ENCODE peak calls at places on chromosomes 11 and 22, in eight cellular contexts. V is lower lobe of right lung; C is thoracic aorta; B is prostate gland; A is GM06990; I is CD4-positive, alpha-beta T cell; W is neural crest cell; H is AG10803. Q is an unnamed sample.

GRCh38 chr22:23074451-23074850 is 4.1 kb downstream of the GNAZ start:
- DNase-seq in V (peak; percentile 24), C (no peak), B (no peak), A (no peak), I (no peak), W (no peak), H (no peak), Q (no peak)

GRCh38 chr11:87573708-87574107 is 536.0 kb downstream of the TMEM135 start:
- DNase-seq in V (no peak), C (no peak), B (no peak), A (no peak), I (no peak), W (no peak), H (no peak), Q (no peak)

GRCh38 chr11:90874281-90874680 is 651.4 kb upstream of the CHORDC1 start:
- DNase-seq in V (no peak), C (no peak), B (no peak), A (no peak), I (no peak), W (no peak), H (no peak), Q (no peak)

GRCh38 chr11:118059231-118059940 is 17.5 kb upstream of the TMPRSS4 start:
- DNase-seq in V (no peak), C (no peak), B (no peak), A (no peak), I (no peak), W (no peak), H (no peak), Q (no peak)

GRCh38 chr11:19676508-19677379 is 35.9 kb upstream of the NAV2 start:
- DNase-seq in V (no peak), C (no peak), B (no peak), A (no peak), I (no peak), W (no peak), H (no peak), Q (no peak)

GRCh38 chr11:11403763-11404725 is 51.0 kb upstream of the CSNK2A3 start:
- DNase-seq in V (peak; percentile 61), C (no peak), B (no peak), A (no peak), I (no peak), W (no peak), H (peak; percentile 25), Q (no peak)

GRCh38 chr11:70528794-70529580 is 130.7 kb downstream of the CTTN start:
- DNase-seq in V (peak; percentile 24), C (no peak), B (no peak), A (no peak), I (no peak), W (no peak), H (no peak), Q (no peak)

GRCh38 chr11:2426826-2427521 is 17.3 kb downstream of the TRPM5 start:
- DNase-seq in V (peak; percentile 71), C (no peak), B (no peak), A (no peak), I (no peak), W (no peak), H (no peak), Q (no peak)

GRCh38 chr22:33841281-33842005 is 78.8 kb downstream of the LARGE1 start:
- DNase-seq in V (no peak), C (no peak), B (no peak), A (no peak), I (no peak), W (no peak), H (peak; percentile 44), Q (no peak)

GRCh38 chr11:94650756-94651155 is 83.6 kb downstream of the PIWIL4 start:
- DNase-seq in V (peak; percentile 49), C (no peak), B (no peak), A (no peak), I (no peak), W (no peak), H (peak; percentile 96), Q (no peak)

GRCh38 chr22:46587492-46588278 is 32.5 kb upstream of the GRAMD4 start:
- DNase-seq in V (peak; percentile 68), C (no peak), B (no peak), A (peak; percentile 89), I (peak; percentile 22), W (no peak), H (no peak), Q (no peak)

GRCh38 chr22:47607486-47607885 is 845.0 kb downstream of the TBC1D22A start:
- DNase-seq in V (no peak), C (no peak), B (no peak), A (no peak), I (no peak), W (no peak), H (no peak), Q (no peak)

GRCh38 chr11:116449522-116449921 is 323.3 kb downstream of the BUD13 start:
- DNase-seq in V (no peak), C (no peak), B (no peak), A (no peak), I (no peak), W (no peak), H (no peak), Q (no peak)

GRCh38 chr11:75827562-75827961 is 12.6 kb downstream of the UVRAG start:
- DNase-seq in V (no peak), C (no peak), B (no peak), A (no peak), I (no peak), W (no peak), H (no peak), Q (no peak)

GRCh38 chr22:45807156-45807915 is 135.7 kb downstream of the ATXN10 start:
- DNase-seq in V (no peak), C (no peak), B (no peak), A (no peak), I (no peak), W (no peak), H (no peak), Q (peak; percentile 28)

DNA sequence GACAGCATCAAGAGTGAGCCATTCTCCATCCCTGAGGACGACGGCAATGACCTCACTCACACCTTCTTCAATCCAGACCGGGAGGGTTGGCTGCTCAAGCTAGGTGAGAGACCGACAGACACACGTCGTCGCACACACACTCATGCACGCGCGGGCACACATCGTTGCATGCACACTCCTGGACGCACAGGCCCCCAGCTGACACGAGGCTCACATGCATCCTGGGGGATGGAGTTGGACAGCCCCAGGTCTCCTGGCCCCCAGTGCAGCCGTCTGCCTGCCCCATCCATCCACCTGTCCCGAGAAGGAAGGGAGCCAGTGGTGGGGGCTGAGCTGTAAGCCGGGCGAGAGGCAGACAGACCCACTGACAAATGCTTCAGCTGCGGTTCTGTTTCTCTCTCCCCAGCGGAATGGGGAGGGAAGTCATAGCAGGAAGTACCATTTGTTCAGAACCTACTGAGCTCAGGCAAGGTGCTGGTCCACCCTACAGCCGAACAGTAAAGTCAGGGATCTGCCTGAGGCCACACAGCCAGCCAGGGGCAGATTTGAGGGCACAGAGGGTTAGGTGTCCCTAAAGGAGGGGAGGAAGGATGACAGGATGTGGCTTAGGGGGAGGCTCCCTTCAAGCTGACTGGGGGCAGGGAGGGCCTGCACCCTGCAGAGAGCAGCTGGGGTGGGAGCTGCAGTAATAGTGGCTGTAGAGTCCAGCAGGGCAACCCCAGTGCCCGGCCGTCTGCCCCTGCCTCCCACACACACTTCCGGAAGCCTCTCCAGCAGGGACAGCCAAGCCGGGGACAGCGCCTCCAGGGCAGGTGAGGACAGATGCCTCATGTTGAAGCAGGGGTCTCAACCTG is 27.1 kb downstream of the CYTH4 start:
- DNase-seq in V (no peak), C (no peak), B (no peak), A (peak; percentile 58), I (peak; percentile 56), W (no peak), H (no peak), Q (no peak)
- TF ChIP-seq CTCF in V (no peak), C (no peak), B (no peak), A (no peak), I (no peak), W (no peak), H (no peak), Q (no peak)

GRCh38 chr22:43477966-43478365 is 66.2 kb downstream of the MPPED1 start:
- DNase-seq in V (no peak), C (no peak), B (no peak), A (no peak), I (no peak), W (no peak), H (no peak), Q (no peak)

GRCh38 chr22:43476751-43477150 is 64.9 kb downstream of the MPPED1 start:
- DNase-seq in V (no peak), C (no peak), B (no peak), A (no peak), I (no peak), W (no peak), H (no peak), Q (no peak)

GRCh38 chr22:43477151-43477725 is 65.4 kb downstream of the MPPED1 start:
- DNase-seq in V (no peak), C (no peak), B (no peak), A (no peak), I (no peak), W (no peak), H (no peak), Q (no peak)

GRCh38 chr22:43475549-43476076 is 63.8 kb downstream of the MPPED1 start:
- DNase-seq in V (no peak), C (no peak), B (no peak), A (no peak), I (no peak), W (no peak), H (no peak), Q (no peak)

GRCh38 chr22:43476341-43476740 is 64.5 kb downstream of the MPPED1 start:
- DNase-seq in V (no peak), C (no peak), B (no peak), A (no peak), I (no peak), W (no peak), H (no peak), Q (no peak)
- TF ChIP-seq CTCF in V (no peak), C (no peak), B (no peak), A (no peak), I (no peak), W (peak; percentile 18), H (no peak), Q (no peak)

DNA sequence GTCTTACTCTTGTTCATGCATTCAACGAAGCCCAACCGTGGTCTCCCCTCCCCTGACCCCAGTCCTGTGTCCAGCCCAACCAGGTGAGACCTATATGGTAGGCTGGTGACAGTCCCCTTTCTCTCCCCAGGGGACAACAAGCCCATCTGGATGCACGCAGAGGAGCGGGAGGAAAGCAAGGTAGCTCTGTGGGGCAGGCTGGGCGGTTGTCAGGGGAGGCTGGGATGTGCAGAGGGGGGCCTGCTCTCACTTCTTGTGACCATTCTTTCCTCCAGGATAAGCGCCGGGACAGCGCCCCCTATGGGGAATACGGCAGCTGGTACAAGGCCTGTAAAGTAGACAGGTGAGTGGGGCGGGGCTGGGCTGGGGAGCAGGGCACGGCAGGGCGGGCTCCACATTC is 3.5 kb upstream of the RAB1B start:
- DNase-seq in V (no peak), C (no peak), B (no peak), A (no peak), I (no peak), W (no peak), H (no peak), Q (peak; percentile 40)
- TF ChIP-seq CTCF in V (peak; percentile 12), C (peak; percentile 16), B (no peak), A (peak; percentile 51), I (no peak), W (peak; percentile 48), H (peak; percentile 20), Q (peak; percentile 14)

DNA sequence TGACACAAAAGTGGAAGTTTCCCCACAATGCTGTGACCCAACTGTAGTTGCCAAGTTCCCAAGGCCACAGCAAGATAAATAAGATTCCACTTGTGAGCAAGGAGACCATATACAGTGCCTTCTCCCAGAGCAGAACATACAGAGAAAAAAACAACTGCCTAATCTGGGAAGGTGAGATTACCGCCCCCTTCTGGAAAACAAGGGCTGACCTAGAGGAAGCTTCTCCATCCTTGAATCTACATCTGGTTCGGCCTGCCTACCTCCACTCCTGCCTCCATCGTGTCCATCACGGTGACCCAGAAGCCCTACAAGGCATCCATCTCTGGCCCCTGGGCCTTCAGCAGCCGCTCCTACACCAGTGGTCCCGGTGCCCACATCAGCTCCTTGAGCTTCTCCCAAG is 6.1 kb upstream of the RNASEH2C start:
- DNase-seq in V (no peak), C (no peak), B (no peak), A (no peak), I (no peak), W (no peak), H (no peak), Q (no peak)
- TF ChIP-seq CTCF in V (no peak), C (no peak), B (no peak), A (peak; percentile 34), I (no peak), W (no peak), H (no peak), Q (no peak)